ENCODE peak calls at places on chromosomes 16 and 17, in ten cellular contexts. H is mammary epithelial cell; G is transverse colon; J is heart right ventricle; C is A549; X is K562; M is CD8-positive, alpha-beta T cell; E is fibroblast of lung; I is uterus; W is vagina. F is an unnamed sample. For H3K4me1, the result is how much of the 10 kb centered on the place peaks cover.

GRCh38 chr17:58390884-58391283 is 26.4 kb downstream of the RNF43 start:
- DNase-seq in X (no peak), I (no peak), G (no peak), W (no peak), E (no peak), J (no peak), M (no peak), C (no peak), H (no peak), F (no peak)

GRCh38 chr17:79803997-79804855 is 7.3 kb upstream of the CBX8 start:
- DNase-seq in I (no peak), H (no peak), G (no peak), W (no peak), X (no peak), M (no peak), C (no peak), J (no peak), E (no peak), F (no peak)

GRCh38 chr16:49457196-49457595 is 83.6 kb downstream of the C16orf78 start:
- DNase-seq in H (no peak), M (no peak), G (no peak), C (no peak), X (no peak), E (no peak), J (no peak), W (no peak), I (no peak), F (no peak)

GRCh38 chr16:77336637-77337036 is 98.2 kb downstream of the ADAMTS18 start:
- DNase-seq in J (no peak), E (no peak), W (no peak), M (no peak), C (no peak), I (no peak), H (no peak), X (no peak), G (no peak), F (no peak)

GRCh38 chr17:50028207-50029120 is 27.4 kb upstream of the ITGA3 start:
- DNase-seq in C (peak), X (no peak), I (no peak), W (no peak), E (peak), J (no peak), H (peak), M (no peak), G (no peak), F (peak)

GRCh38 chr17:43524945-43525575 is 21.1 kb downstream of the ETV4 start:
- DNase-seq in E (peak), C (no peak), M (no peak), J (no peak), W (no peak), G (no peak), H (no peak), X (no peak), I (no peak), F (no peak)

GRCh38 chr16:85170066-85171003 is 58.1 kb upstream of the CIBAR2 start:
- DNase-seq in I (no peak), W (no peak), E (no peak), G (no peak), H (no peak), M (no peak), C (no peak), J (no peak), X (no peak), F (no peak)

GRCh38 chr16:31382485-31383161 is 10.5 kb upstream of the ITGAD start:
- DNase-seq in W (no peak), E (peak), M (peak), J (peak), I (no peak), H (peak), G (peak), C (peak), X (peak), F (peak)

GRCh38 chr17:39057807-39058206 is 90.6 kb upstream of the FBXO47 start:
- DNase-seq in X (no peak), H (no peak), M (no peak), E (peak), I (no peak), W (no peak), G (no peak), J (no peak), C (no peak), F (no peak)

GRCh38 chr17:16942141-16943031 is 29.5 kb downstream of the TNFRSF13B start:
- DNase-seq in E (peak), W (peak), H (no peak), M (no peak), J (no peak), I (no peak), C (peak), G (no peak), X (no peak), F (no peak)

GRCh38 chr16:22012241-22012640 is 4.3 kb downstream of the MOSMO start:
- DNase-seq in H (no peak), J (no peak), W (no peak), G (no peak), C (no peak), I (no peak), E (no peak), M (no peak), X (no peak), F (no peak)

GRCh38 chr17:11336290-11336995 is 95.4 kb downstream of the SHISA6 start:
- DNase-seq in C (no peak), W (no peak), E (no peak), X (no peak), J (no peak), I (no peak), M (no peak), G (no peak), H (no peak), F (no peak)

GRCh38 chr17:37090941-37091340 is 142.2 kb downstream of the AATF start:
- DNase-seq in C (no peak), M (no peak), X (no peak), I (no peak), J (no peak), H (no peak), E (no peak), G (no peak), W (no peak), F (no peak)

GRCh38 chr17:55487727-55488436 is 23.4 kb downstream of the SMIM36 start:
- DNase-seq in G (no peak), W (no peak), M (no peak), J (no peak), X (no peak), H (no peak), E (no peak), C (peak), I (no peak), F (no peak)

GRCh38 chr17:41959030-41959335 is 7.6 kb upstream of the CNP start:
- DNase-seq in J (no peak), E (peak), H (no peak), X (no peak), C (no peak), M (no peak), W (no peak), G (no peak), I (no peak), F (no peak)
- H3K4me1 ChIP-seq in J (under half), E (under half), H (under half), X (under half), C (under half), M (under half), W (under half), G (under half), I (under half), F (under half)

GRCh38 chr17:9959377-9959981 is 54.4 kb upstream of the RCVRN start:
- DNase-seq in J (no peak), W (no peak), H (peak), X (peak), C (peak), E (peak), I (peak), M (peak), G (peak), F (no peak)
- TF ChIP-seq CTCF in J (peak), W (peak), H (peak), X (peak), C (peak), E (peak), I (peak), M (no peak), G (peak), F (peak)

DNA sequence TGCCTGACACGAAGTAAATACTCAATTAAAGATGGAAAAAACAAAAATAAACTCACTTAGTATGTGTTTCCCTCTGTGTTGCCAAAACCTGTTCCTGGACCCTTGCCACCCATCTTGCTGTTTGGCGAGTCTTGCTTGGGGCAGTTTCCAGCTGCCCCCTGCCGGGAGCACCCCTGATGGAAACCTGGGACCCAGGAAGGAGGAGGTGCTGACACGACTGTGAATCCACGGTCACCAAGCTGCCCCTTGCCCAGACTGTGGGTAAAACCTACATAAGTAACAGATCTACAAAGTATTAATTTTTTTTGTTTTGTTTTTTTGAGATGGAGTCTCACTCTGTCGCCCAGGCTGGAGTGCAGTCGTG is 50.1 kb upstream of the SIAH1 start:
- DNase-seq in W (no peak), G (no peak), J (no peak), M (no peak), C (no peak), X (peak), E (no peak), I (no peak), H (no peak), F (no peak)
- H3K27ac ChIP-seq in W (no peak), G (no peak), J (no peak), M (no peak), C (peak), X (no peak), E (no peak), I (no peak), H (no peak), F (no peak)

GRCh38 chr16:649646-650045 is 481 bp downstream of the WDR90 start:
- DNase-seq in H (no peak), M (no peak), E (no peak), I (no peak), G (no peak), X (no peak), C (no peak), W (no peak), J (no peak), F (no peak)

GRCh38 chr16:646679-647172 is 2.4 kb upstream of the WDR90 start:
- DNase-seq in J (no peak), H (no peak), C (no peak), X (no peak), G (no peak), W (no peak), M (no peak), I (no peak), E (no peak), F (no peak)

GRCh38 chr16:648786-649589 is at the start of gene WDR90:
- DNase-seq in G (peak), J (peak), H (peak), C (peak), M (peak), X (no peak), E (peak), I (peak), W (no peak), F (peak)

GRCh38 chr16:647173-647902 is 1.8 kb upstream of the WDR90 start:
- DNase-seq in G (peak), C (no peak), M (no peak), H (no peak), E (no peak), X (no peak), I (no peak), W (no peak), J (no peak), F (no peak)

DNA sequence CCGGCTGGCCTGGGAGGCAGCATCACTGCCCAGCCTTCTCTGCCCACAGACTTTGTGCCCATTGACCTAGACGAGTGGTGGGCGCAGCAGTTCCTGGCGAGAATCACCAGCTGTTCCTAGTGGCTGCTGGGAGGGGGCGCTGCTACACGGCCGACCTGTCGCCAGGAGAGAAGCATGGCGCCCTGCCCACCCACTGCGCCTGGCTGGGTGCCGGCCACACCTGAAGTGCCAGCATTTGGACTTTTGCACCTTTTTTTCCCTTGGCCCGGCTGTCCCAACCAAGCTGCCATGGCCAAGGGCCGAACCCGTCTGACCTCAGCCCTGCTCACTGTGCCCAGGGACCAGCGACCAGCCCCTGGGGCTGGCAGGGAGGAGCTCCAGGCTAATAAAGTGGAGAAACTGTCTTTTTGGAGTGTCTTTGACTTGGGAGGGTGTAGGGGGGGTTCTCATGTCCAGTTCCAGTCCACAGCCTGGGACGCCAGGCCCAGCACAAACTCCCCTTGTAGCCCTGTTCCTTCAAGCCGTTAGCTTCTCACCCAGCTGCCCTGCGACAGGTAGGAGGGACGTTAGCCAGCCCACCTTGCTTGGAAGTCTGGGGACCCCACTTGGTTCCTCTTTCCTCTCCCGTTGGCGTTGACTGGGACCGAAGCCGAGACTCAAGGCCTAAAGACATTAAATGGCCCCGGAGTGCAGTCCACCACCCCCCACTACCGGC is 937 bp upstream of the WDR90 start:
- DNase-seq in G (peak), H (peak), J (no peak), M (peak), W (no peak), X (no peak), C (peak), E (no peak), I (no peak), F (no peak)
- H3K4me1 ChIP-seq in G (under half), H (under half), J (half or more), M (under half), W (half or more), X (under half), C (under half), E (under half), I (under half), F (under half)

DNA sequence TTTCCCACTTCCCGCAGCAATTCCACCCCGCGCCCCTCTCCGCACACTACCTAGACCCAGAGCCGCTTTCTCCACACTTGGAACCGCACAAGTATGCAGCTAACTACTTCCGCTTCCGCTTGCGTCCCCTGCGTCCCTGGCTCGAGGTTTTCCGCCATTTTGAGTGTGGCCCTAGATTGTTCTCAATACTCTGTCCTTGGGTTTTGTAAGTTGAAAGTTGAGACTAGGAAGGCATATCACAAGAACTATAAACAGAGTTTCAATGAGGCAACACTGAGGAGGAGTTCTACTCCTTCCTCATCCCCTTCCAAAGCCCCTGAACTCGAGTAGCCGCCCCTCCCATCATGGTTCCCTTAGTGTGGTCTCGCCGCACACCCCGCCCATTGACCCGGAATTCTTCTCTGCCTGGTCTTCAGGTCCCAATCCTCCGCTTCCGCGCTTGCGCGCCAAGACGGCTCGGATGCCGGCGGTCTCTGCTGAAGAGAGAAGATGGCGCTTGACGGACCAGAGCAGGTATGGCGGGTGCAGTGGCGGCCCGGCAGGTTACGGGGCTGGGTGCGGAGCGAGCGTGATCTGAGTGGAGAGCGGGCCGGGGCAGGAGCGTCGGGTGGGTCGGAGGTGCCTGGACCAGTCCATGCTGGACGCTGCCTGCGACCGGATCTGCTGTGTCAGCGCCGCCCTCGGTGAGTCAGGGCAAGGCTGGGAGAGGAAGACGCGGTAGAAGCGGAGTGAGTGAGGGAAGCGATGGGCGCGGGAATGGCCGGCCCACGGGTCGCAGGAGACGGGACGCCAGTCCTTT is at the start of the genes FTSJ3 and PSMC5:
- DNase-seq in M (peak), I (peak), J (peak), E (peak), W (no peak), C (peak), G (peak), X (peak), H (peak), F (peak)
- TF ChIP-seq CTCF in M (peak), I (peak), J (peak), E (peak), W (no peak), C (peak), G (peak), X (peak), H (peak), F (peak)

GRCh38 chr16:71927383-71927782 is 32.1 kb downstream of the IST1 start:
- DNase-seq in G (peak), M (no peak), C (peak), X (peak), I (peak), J (peak), E (peak), H (peak), W (no peak), F (peak)

GRCh38 chr16:71930013-71930563 is 34.8 kb downstream of the IST1 start:
- DNase-seq in H (peak), G (no peak), E (peak), M (no peak), J (no peak), X (no peak), I (no peak), C (no peak), W (no peak), F (no peak)

GRCh38 chr16:71930993-71931392 is 35.7 kb downstream of the IST1 start:
- DNase-seq in J (no peak), H (no peak), X (no peak), W (no peak), G (no peak), C (no peak), I (no peak), M (no peak), E (no peak), F (no peak)

GRCh38 chr16:71927787-71928186 is 32.5 kb downstream of the IST1 start:
- DNase-seq in I (no peak), H (no peak), G (no peak), M (no peak), E (no peak), W (no peak), C (no peak), J (no peak), X (no peak), F (no peak)

DNA sequence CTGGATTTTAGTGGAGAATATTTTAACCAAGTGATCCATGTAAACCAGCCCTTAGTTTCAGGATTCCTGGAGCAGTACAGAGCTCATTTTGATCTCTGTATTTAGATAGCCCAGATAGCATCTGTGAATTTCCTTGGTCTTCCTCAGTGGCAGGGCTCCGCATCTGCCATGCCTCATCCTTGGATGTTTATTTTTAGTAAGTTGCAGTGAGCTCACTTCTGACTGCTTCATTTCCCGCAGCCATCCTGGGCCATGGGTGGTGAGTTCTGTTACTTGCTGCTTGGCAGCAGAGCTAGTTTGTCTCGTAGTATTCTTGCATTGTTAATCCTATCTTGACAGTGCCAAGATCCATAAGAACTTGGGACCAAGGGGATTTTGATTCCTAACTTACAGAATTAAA is 33.7 kb downstream of the IST1 start:
- DNase-seq in X (no peak), I (no peak), J (peak), M (no peak), H (no peak), C (no peak), G (peak), W (no peak), E (peak), F (peak)
- H3K27ac ChIP-seq in X (no peak), I (peak), J (peak), M (no peak), H (no peak), C (no peak), G (peak), W (no peak), E (peak), F (no peak)